ENCODE peak calls at places on chromosomes 2 and 18, in five cellular contexts. T is esophagus muscularis mucosa, Z is endothelial cell of umbilical vein, Q is foreskin fibroblast, F is neuronal stem cell. M is an unnamed sample.

GRCh38 chr2:105396254-105397024 is 2.4 kb downstream of the FHL2 start:
- DNase-seq in T (no peak), Z (peak), Q (peak), F (no peak), M (peak)

GRCh38 chr2:124328397-124328796 is 303.3 kb downstream of the CNTNAP5 start:
- DNase-seq in T (no peak), Z (no peak), Q (no peak), F (no peak), M (no peak)

GRCh38 chr18:36672437-36673344 is 156.1 kb downstream of the TPGS2 start:
- DNase-seq in T (no peak), Z (no peak), Q (peak), F (no peak), M (no peak)

GRCh38 chr18:7872569-7872968 is 305.5 kb downstream of the PTPRM start:
- DNase-seq in T (no peak), Z (peak), Q (peak), F (no peak), M (no peak)

GRCh38 chr18:58043452-58044369 is at the start of gene NEDD4L:
- DNase-seq in T (peak), Z (peak), Q (peak), F (peak), M (peak)

GRCh38 chr2:241217320-241218031 is 29.0 kb downstream of the ANO7 start:
- DNase-seq in T (no peak), Z (peak), Q (peak), F (peak), M (peak)

GRCh38 chr2:55811048-55811447 is 112.5 kb downstream of the EFEMP1 start:
- DNase-seq in T (no peak), Z (no peak), Q (peak), F (no peak), M (no peak)

GRCh38 chr18:2212846-2213245 is 358.5 kb downstream of the METTL4 start:
- DNase-seq in T (no peak), Z (no peak), Q (no peak), F (no peak), M (no peak)

GRCh38 chr2:166773268-166773949 is 114.9 kb upstream of the XIRP2 start:
- DNase-seq in T (no peak), Z (no peak), Q (no peak), F (no peak), M (no peak)

GRCh38 chr2:156947261-156947660 is 310.2 kb upstream of the GALNT5 start:
- DNase-seq in T (no peak), Z (no peak), Q (peak), F (no peak), M (no peak)

GRCh38 chr2:236871500-236872001 is 214.1 kb upstream of the COPS8 start:
- DNase-seq in T (peak), Z (peak), Q (peak), F (no peak), M (peak)

GRCh38 chr18:303578-303977 is 35.7 kb upstream of the THOC1 start:
- DNase-seq in T (no peak), Z (no peak), Q (no peak), F (no peak), M (no peak)

GRCh38 chr2:33297748-33298035 is 178.8 kb upstream of the RASGRP3 start:
- DNase-seq in T (no peak), Z (no peak), Q (no peak), F (no peak), M (no peak)

GRCh38 chr2:230422149-230422548 is 6.1 kb downstream of the SP100 start:
- DNase-seq in T (no peak), Z (no peak), Q (no peak), F (no peak), M (no peak)

GRCh38 chr2:18614042-18614441 is 24.7 kb upstream of the NT5C1B start:
- DNase-seq in T (no peak), Z (no peak), Q (peak), F (no peak), M (no peak)

GRCh38 chr18:5295231-5295920 is at the start of gene ZBTB14:
- DNase-seq in T (no peak), Z (no peak), Q (peak), F (peak), M (peak)

GRCh38 chr18:55779461-55779710 is 191.4 kb upstream of the TCF4 start:
- DNase-seq in T (no peak), Z (no peak), Q (no peak), F (no peak), M (no peak)

GRCh38 chr2:232418466-232419244 is 12.0 kb downstream of the ALPG start:
- DNase-seq in T (no peak), Z (no peak), Q (peak), F (no peak), M (no peak)

GRCh38 chr2:16319425-16320245 is 346.0 kb downstream of the CYRIA start:
- DNase-seq in T (peak), Z (no peak), Q (no peak), F (no peak), M (no peak)

GRCh38 chr2:200308001-200308400 is 1.5 kb downstream of the SPATS2L start:
- DNase-seq in T (no peak), Z (no peak), Q (peak), F (no peak), M (no peak)
- H3K4me3 ChIP-seq in T (peak), Z (peak), Q (peak), F (no peak), M (peak)

DNA sequence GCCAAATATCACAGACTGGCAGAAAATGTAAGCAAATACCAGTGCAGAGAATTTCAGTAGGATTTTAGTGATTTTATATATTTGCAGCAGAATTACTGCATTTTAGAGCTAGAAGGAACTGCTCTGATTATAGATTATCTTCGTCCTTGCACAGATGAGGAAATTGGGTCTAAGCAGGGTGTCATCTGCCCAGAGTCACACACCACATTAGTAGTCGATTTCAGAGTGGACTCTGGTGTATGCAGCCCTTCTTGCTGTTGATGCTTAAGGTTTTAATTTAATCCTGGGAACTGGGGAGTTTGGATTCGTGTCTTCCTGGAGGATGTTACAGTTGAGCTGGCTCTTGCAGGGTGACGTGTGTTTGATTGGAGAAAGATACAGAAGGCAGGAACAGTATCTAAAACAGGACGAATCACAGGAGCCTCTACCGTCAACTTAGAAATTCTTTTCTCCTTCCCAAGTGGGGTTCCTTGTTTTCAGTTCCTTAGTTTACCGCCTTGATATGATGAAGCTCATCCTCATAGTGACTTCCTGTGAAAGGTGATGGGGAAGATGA is 6.9 kb downstream of the SOCS6 start:
- DNase-seq in T (no peak), Z (no peak), Q (peak), F (no peak), M (no peak)
- H3K4me3 ChIP-seq in T (no peak), Z (no peak), Q (no peak), F (no peak), M (no peak)

DNA sequence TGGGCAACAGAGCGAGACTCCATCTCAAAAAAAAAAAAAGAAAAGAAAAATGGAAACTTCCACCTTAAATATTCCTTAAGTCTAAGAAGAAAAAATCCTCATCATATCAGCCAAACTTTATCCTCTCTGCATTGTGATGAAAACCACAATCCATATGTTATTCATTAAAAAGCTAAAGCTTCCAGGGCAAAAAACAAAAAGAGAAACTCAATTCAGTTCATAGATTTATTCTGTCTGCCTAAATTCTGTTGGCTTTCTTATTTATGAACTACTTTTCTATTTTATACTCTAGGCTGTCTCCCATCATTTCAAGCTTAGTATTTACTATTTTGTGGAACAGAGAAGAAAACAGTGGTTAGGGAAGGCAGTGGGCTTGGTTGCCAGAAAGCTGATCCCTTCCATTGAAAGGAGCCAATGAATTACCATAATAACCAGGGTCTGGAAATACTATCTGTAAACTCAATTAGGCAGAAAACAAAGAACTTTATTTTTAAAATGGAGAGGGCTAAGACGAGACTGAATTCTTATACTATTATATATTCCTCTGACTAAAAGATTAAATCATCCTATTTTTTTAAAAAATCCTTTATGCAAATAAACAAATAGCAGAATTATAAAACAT is 71.8 kb downstream of the RAPH1 start:
- DNase-seq in T (no peak), Z (no peak), Q (peak), F (no peak), M (peak)
- H3K4me3 ChIP-seq in T (no peak), Z (no peak), Q (no peak), F (no peak), M (no peak)

GRCh38 chr2:54569745-54570296 is 113.7 kb downstream of the SPTBN1 start:
- DNase-seq in T (no peak), Z (no peak), Q (no peak), F (no peak), M (no peak)
- H3K4me3 ChIP-seq in T (no peak), Z (no peak), Q (no peak), F (no peak), M (no peak)

GRCh38 chr2:101706121-101706818 is 8.8 kb downstream of the MAP4K4 start:
- DNase-seq in T (no peak), Z (no peak), Q (no peak), F (no peak), M (no peak)

GRCh38 chr2:101706819-101707177 is 9.3 kb downstream of the MAP4K4 start:
- DNase-seq in T (no peak), Z (no peak), Q (no peak), F (no peak), M (no peak)

GRCh38 chr2:101699939-101700442 is 2.5 kb downstream of the MAP4K4 start:
- DNase-seq in T (no peak), Z (peak), Q (no peak), F (no peak), M (no peak)

GRCh38 chr2:101704816-101705565 is 7.5 kb downstream of the MAP4K4 start:
- DNase-seq in T (no peak), Z (no peak), Q (peak), F (no peak), M (no peak)

GRCh38 chr2:101704046-101704466 is 6.5 kb downstream of the MAP4K4 start:
- DNase-seq in T (no peak), Z (peak), Q (peak), F (no peak), M (no peak)
- H3K4me3 ChIP-seq in T (no peak), Z (no peak), Q (no peak), F (no peak), M (no peak)

DNA sequence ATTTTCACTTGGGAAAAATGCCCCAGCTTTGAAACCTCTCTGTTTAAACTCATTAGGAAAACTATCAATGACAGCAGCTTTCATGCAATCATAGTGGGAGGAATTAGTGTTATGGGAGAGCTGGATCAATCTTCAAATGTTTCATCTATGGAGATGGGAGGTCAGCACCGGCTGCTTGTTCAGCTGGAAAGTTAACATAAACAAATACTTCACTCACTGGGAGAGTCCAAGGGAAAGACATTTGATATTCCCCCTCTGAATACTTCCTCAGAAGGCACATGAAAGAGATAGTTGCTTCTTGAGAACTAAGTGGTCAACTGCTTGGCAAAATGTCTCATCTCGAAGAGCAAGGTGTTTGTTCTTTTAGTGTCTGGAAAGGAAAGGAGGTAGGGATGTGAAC is 7.3 kb downstream of the LYPD1 start:
- DNase-seq in T (no peak), Z (peak), Q (no peak), F (no peak), M (peak)
- H3K4me3 ChIP-seq in T (no peak), Z (no peak), Q (no peak), F (no peak), M (no peak)

GRCh38 chr2:69163556-69163955 is 150.6 kb downstream of the ANTXR1 start:
- DNase-seq in T (no peak), Z (no peak), Q (no peak), F (no peak), M (no peak)
- H3K4me3 ChIP-seq in T (no peak), Z (no peak), Q (no peak), F (no peak), M (no peak)

GRCh38 chr2:183035298-183035953 is 2.8 kb downstream of the NCKAP1 start:
- DNase-seq in T (no peak), Z (no peak), Q (peak), F (no peak), M (peak)

GRCh38 chr2:183038341-183039300 is at the start of gene NCKAP1:
- DNase-seq in T (peak), Z (peak), Q (peak), F (peak), M (peak)

GRCh38 chr2:183035954-183036669 is 2.1 kb downstream of the NCKAP1 start:
- DNase-seq in T (no peak), Z (peak), Q (no peak), F (no peak), M (no peak)

GRCh38 chr2:183037660-183038340 is 457 bp downstream of the NCKAP1 start:
- DNase-seq in T (no peak), Z (no peak), Q (no peak), F (peak), M (no peak)

DNA sequence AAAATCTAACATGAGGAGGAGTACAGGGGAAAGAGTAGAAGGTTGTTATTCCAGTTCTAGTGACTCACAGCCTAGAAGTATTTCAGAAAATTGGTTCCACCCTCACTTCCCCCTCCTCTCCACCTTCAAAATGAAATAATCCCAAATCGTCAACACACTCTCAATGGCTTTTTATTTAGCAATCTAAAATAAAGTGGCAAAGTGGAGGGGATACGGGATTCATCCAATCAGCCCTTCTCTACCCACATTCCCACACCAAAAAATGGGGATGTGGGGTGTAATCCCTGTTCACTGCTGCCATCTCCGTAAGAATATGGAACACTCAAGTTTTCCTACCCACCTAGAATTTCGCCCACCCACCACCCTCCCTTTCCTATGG is 987 bp downstream of the NCKAP1 start:
- DNase-seq in T (no peak), Z (peak), Q (peak), F (no peak), M (no peak)
- H3K4me3 ChIP-seq in T (peak), Z (peak), Q (peak), F (peak), M (peak)

GRCh38 chr2:119197125-119197403 is 26.6 kb upstream of the STEAP3 start:
- DNase-seq in T (no peak), Z (no peak), Q (peak), F (no peak), M (no peak)

GRCh38 chr2:119198267-119198840 is 25.3 kb upstream of the STEAP3 start:
- DNase-seq in T (no peak), Z (no peak), Q (peak), F (no peak), M (peak)

GRCh38 chr2:119196301-119197124 is 27.1 kb upstream of the STEAP3 start:
- DNase-seq in T (no peak), Z (peak), Q (peak), F (no peak), M (no peak)

GRCh38 chr2:119195887-119196286 is 27.7 kb upstream of the STEAP3 start:
- DNase-seq in T (no peak), Z (no peak), Q (no peak), F (no peak), M (no peak)

GRCh38 chr2:119197529-119198266 is 25.9 kb upstream of the STEAP3 start:
- DNase-seq in T (no peak), Z (no peak), Q (peak), F (no peak), M (no peak)
- H3K4me3 ChIP-seq in T (no peak), Z (no peak), Q (no peak), F (no peak), M (no peak)

GRCh38 chr2:96468904-96469303 is 36.3 kb downstream of the NEURL3 start:
- DNase-seq in T (no peak), Z (no peak), Q (no peak), F (no peak), M (no peak)

GRCh38 chr2:96464651-96465050 is 40.5 kb downstream of the NEURL3 start:
- DNase-seq in T (peak), Z (no peak), Q (no peak), F (no peak), M (no peak)

GRCh38 chr2:96470089-96470488 is 35.1 kb downstream of the NEURL3 start:
- DNase-seq in T (no peak), Z (no peak), Q (no peak), F (no peak), M (no peak)

GRCh38 chr2:96471772-96472171 is 33.4 kb downstream of the NEURL3 start:
- DNase-seq in T (no peak), Z (no peak), Q (no peak), F (no peak), M (no peak)

GRCh38 chr2:96470636-96471035 is 34.5 kb downstream of the NEURL3 start:
- DNase-seq in T (no peak), Z (peak), Q (peak), F (peak), M (no peak)
- H3K4me3 ChIP-seq in T (peak), Z (no peak), Q (no peak), F (no peak), M (peak)